ENCODE peak calls at places on chromosomes 16 and 17, in four cellular contexts. F is tibial artery, P is mammary epithelial cell, B is psoas muscle. R is an unnamed sample.
A peak's percentile ranks its signal among the peaks of the same experiment; 100 is the strongest.

GRCh38 chr17:68455756-68456528 is 1.4 kb downstream of the WIPI1 start:
- DNase-seq in F (no peak), P (peak; percentile 92), B (no peak), R (peak; percentile 95)

GRCh38 chr17:67492824-67493490 is 115.9 kb downstream of the PITPNC1 start:
- DNase-seq in F (no peak), P (no peak), B (no peak), R (peak; percentile 21)

GRCh38 chr17:67040652-67041051 is 3.7 kb upstream of the CACNG1 start:
- DNase-seq in F (no peak), P (no peak), B (no peak), R (no peak)

GRCh38 chr17:17855976-17856375 is 19.2 kb upstream of the SREBF1 start:
- DNase-seq in F (peak; percentile 92), P (no peak), B (no peak), R (no peak)

GRCh38 chr17:74691151-74691550 is 21.6 kb downstream of the CD300LF start:
- DNase-seq in F (peak; percentile 16), P (no peak), B (no peak), R (no peak)

GRCh38 chr16:84005391-84005790 is 37.2 kb downstream of the SLC38A8 start:
- DNase-seq in F (no peak), P (no peak), B (no peak), R (no peak)

GRCh38 chr17:44967907-44968224 is 237 bp downstream of the C1QL1 start:
- DNase-seq in F (no peak), P (no peak), B (no peak), R (no peak)

GRCh38 chr17:71959129-71959528 is 161.7 kb upstream of the SOX9 start:
- DNase-seq in F (no peak), P (no peak), B (no peak), R (peak; percentile 42)

GRCh38 chr17:3828151-3828851 is 17.7 kb downstream of the NCBP3 start:
- DNase-seq in F (no peak), P (no peak), B (no peak), R (peak; percentile 79)

GRCh38 chr16:15644306-15644961 is 1.5 kb upstream of the MARF1 start:
- DNase-seq in F (no peak), P (peak; percentile 96), B (no peak), R (no peak)

GRCh38 chr16:87492721-87493554 is at the start of gene ZCCHC14:
- DNase-seq in F (peak; percentile 100), P (peak; percentile 98), B (peak; percentile 100), R (peak; percentile 99)

GRCh38 chr17:11768106-11768505 is 169.8 kb downstream of the DNAH9 start:
- DNase-seq in F (no peak), P (no peak), B (no peak), R (no peak)

GRCh38 chr17:38727661-38728220 is 2.4 kb upstream of the CISD3 start:
- DNase-seq in F (no peak), P (no peak), B (no peak), R (no peak)

GRCh38 chr16:66886914-66887313 is 6.6 kb downstream of the PDP2 start:
- DNase-seq in F (no peak), P (no peak), B (no peak), R (no peak)
- H3K4me3 ChIP-seq in F (no peak overlapping the region), P (no peak overlapping the region), B (no peak overlapping the region), R (no peak overlapping the region)

GRCh38 chr16:57651344-57652333 is 16.5 kb upstream of the ADGRG3 start:
- DNase-seq in F (no peak), P (no peak), B (no peak), R (no peak)
- TF ChIP-seq CTCF in F (no peak), P (no peak), B (no peak), R (no peak)

DNA sequence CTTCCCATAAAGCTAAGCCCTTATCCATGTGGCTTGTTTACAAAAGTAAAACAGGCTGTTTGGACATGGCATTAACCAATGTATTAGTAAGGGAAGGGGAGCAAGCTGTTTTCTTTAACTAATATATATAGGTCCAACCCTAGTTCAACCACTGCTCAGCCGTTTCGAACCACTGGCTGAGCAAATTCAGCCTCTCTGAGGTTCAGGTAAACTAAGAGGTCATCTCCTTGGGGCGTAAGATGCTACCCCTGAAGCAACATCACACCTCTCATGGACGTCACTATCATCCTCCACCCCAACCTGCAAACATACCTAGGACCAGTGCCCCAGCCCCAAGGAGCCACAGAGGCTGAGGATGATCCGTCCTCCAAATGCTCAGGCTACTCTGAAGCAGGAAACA is 45.2 kb downstream of the ANKRD11 start:
- DNase-seq in F (no peak), P (no peak), B (no peak), R (no peak)
- H3K4me3 ChIP-seq in F (no peak overlapping the region), P (no peak overlapping the region), B (no peak overlapping the region), R (no peak overlapping the region)

GRCh38 chr17:58308985-58309917 is 19.3 kb downstream of the TSPOAP1 start:
- DNase-seq in F (no peak), P (no peak), B (no peak), R (no peak)

GRCh38 chr17:58309918-58310259 is 18.7 kb downstream of the TSPOAP1 start:
- DNase-seq in F (no peak), P (no peak), B (no peak), R (no peak)

GRCh38 chr17:58307468-58308172 is 21.0 kb downstream of the TSPOAP1 start:
- DNase-seq in F (no peak), P (no peak), B (no peak), R (no peak)

GRCh38 chr17:58306131-58306951 is 22.3 kb downstream of the TSPOAP1 start:
- DNase-seq in F (no peak), P (no peak), B (no peak), R (no peak)

GRCh38 chr17:58308173-58308984 is 20.2 kb downstream of the TSPOAP1 start:
- DNase-seq in F (peak; percentile 60), P (no peak), B (no peak), R (no peak)
- TF ChIP-seq CTCF in F (no peak), P (no peak), B (no peak), R (peak; percentile 31)

GRCh38 chr16:46800494-46800893 is 30.5 kb downstream of the C16orf87 start:
- DNase-seq in F (no peak), P (no peak), B (no peak), R (no peak)
- H3K4me3 ChIP-seq in F (no peak overlapping the region), P (no peak overlapping the region), B (no peak overlapping the region), R (no peak overlapping the region)

DNA sequence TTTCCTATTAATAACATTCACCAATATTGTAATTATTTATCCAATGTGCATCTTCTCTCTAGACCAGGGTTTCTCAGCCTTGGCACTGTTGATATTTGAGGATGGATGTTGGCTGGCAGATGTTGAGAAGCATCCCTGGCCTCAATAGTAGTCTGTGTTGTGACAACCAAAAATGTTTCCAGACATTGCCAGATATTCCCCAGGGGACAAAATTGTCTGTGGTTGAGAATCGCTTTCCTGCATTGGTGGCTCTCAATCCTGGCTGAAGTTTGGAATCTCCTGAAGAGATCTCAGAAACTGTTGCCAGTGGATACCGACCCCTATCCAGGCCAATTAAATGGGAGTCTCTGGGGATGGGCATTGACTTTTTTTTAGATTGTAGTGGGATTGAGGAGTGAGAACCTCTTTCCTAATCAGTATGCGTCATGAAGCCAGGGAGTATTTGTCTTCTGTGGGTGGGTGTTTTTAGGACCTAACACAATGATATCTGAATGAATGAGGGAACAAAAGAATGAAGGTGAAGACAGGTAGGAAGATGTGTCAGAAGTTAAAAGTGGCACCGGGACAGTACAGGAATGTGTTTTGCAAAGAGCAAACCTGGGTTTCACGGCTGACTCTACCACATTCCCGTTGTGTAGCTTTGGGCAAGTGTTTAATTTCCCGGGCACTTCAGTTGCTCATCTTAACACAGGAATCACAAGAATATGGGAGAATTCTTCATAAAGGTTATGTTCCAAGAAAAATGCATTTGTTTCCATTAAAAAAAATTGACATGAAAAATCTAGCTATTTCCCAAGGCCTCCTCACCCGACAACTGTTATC is 24.3 kb downstream of the HSD17B2 start:
- DNase-seq in F (no peak), P (no peak), B (no peak), R (no peak)
- TF ChIP-seq CTCF in F (no peak), P (no peak), B (no peak), R (no peak)

GRCh38 chr16:85689285-85689949 is 663 bp upstream of the GINS2 start:
- DNase-seq in F (no peak), P (no peak), B (no peak), R (no peak)
- H3K4me3 ChIP-seq in F (peak overlapping the region; percentile 78), P (peak overlapping the region; percentile 35), B (peak overlapping the region; percentile 80), R (peak overlapping the region; percentile 48)

DNA sequence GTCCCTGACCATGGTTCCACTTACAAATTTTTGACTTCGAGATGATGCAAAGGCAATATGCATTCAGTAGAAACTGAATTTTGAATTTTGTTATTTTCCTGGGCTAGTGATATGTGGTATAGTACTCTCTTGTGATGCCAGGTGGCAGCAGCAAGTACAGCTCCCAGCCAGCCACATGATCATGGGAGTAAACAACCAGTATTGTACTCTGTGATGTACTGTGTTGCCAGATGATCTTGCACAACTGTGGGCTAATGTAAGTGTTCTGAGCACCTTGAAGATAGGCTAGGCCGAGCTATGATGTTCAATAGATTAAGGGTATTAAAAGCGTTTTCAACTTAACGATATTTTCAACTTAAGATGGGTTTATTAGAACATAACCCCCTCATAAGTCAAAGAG is 250.8 kb downstream of the STX8 start:
- DNase-seq in F (no peak), P (peak; percentile 21), B (no peak), R (peak; percentile 70)
- TF ChIP-seq CTCF in F (no peak), P (peak; percentile 5), B (no peak), R (peak; percentile 37)

DNA sequence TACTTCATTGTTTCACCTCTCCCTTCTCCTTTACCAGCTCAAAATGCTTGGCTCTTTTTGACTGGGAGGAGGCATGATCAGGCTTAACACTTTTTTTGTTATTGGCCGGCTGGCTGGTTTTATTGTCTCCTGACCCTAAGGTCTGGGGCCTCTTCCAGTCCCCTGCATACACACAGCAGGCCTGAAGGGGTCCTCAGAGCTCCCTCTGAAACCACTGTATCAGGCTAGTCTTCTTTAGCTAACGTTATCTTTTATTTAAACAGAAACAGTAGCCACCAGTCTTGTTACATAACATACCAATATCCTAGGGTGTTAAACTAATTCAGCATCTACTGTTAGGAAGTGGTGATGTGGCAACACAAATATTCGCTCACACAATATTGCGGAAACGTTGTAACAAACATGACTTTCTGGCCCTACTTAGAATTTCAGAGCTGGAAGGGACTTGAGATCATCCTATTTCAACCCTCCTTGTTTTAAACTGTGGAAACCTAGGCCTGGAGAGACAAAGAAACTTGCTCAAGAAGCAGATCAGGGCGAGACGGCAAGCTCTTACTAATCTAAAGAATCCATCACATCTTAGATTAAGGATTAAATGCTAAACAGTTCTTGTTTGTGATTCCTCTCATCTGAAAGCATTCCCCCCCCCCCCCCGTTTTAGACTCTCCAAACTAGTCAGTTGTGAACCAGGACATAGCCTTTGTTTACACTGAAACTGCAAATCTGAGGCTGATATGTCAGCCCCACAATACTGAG is 1.7 kb upstream of the YPEL2 start:
- DNase-seq in F (peak; percentile 78), P (peak; percentile 44), B (peak; percentile 56), R (peak; percentile 94)
- H3K4me3 ChIP-seq in F (peak overlapping the region; percentile 89), P (no peak overlapping the region), B (peak overlapping the region; percentile 34), R (no peak overlapping the region)

R was measured in choroid plexus epithelial cell.